ENCODE peak calls at places on chromosomes 4 and X, in eight cellular contexts. One of them, this sample, is unnamed.

GRCh38 chr4:24067781-24068193 is 177.9 kb upstream of the PPARGC1A start:
- DNase-seq in suprapubic skin: no peak
- DNase-seq in ecto neural progenitor cell: no peak
- DNase-seq in ACHN: peak; percentile 29
- DNase-seq in glutamatergic neuron: peak; percentile 66
- DNase-seq in RKO: peak; percentile 39
- DNase-seq in endothelial cell: no peak
- DNase-seq in KG1: no peak
- DNase-seq in this sample: no peak

GRCh38 chr4:20249333-20249732 is 2.4 kb upstream of the SLIT2 start:
- DNase-seq in RKO: peak; percentile 16
- DNase-seq in endothelial cell: no peak
- DNase-seq in suprapubic skin: no peak
- DNase-seq in KG1: no peak
- DNase-seq in ecto neural progenitor cell: no peak
- DNase-seq in ACHN: peak; percentile 57
- DNase-seq in glutamatergic neuron: no peak
- DNase-seq in this sample: no peak

GRCh38 chr4:10006604-10007435 is 14.5 kb downstream of the SLC2A9 start:
- DNase-seq in suprapubic skin: no peak
- DNase-seq in endothelial cell: no peak
- DNase-seq in RKO: no peak
- DNase-seq in ACHN: peak; percentile 61
- DNase-seq in ecto neural progenitor cell: no peak
- DNase-seq in glutamatergic neuron: no peak
- DNase-seq in KG1: no peak
- DNase-seq in this sample: peak; percentile 76

GRCh38 chr4:169121920-169122319 is 111.9 kb upstream of the CBR4 start:
- DNase-seq in ecto neural progenitor cell: no peak
- DNase-seq in suprapubic skin: no peak
- DNase-seq in KG1: no peak
- DNase-seq in endothelial cell: no peak
- DNase-seq in glutamatergic neuron: peak; percentile 31
- DNase-seq in ACHN: no peak
- DNase-seq in RKO: no peak
- DNase-seq in this sample: no peak

GRCh38 chrX:28549839-28550238 is 37.4 kb upstream of the IL1RAPL1 start:
- DNase-seq in RKO: no peak
- DNase-seq in ACHN: no peak
- DNase-seq in KG1: no peak
- DNase-seq in suprapubic skin: no peak
- DNase-seq in endothelial cell: no peak
- DNase-seq in ecto neural progenitor cell: peak; percentile 43
- DNase-seq in glutamatergic neuron: peak; percentile 13
- DNase-seq in this sample: no peak

GRCh38 chr4:137707626-137708025 is 175.3 kb upstream of the PCDH18 start:
- DNase-seq in endothelial cell: no peak
- DNase-seq in RKO: no peak
- DNase-seq in glutamatergic neuron: no peak
- DNase-seq in ACHN: no peak
- DNase-seq in KG1: no peak
- DNase-seq in suprapubic skin: no peak
- DNase-seq in ecto neural progenitor cell: no peak
- DNase-seq in this sample: no peak

GRCh38 chr4:99234331-99235010 is 15.4 kb upstream of the ADH6 start:
- DNase-seq in endothelial cell: no peak
- DNase-seq in suprapubic skin: no peak
- DNase-seq in KG1: no peak
- DNase-seq in ACHN: no peak
- DNase-seq in glutamatergic neuron: no peak
- DNase-seq in RKO: no peak
- DNase-seq in ecto neural progenitor cell: no peak
- DNase-seq in this sample: no peak

GRCh38 chrX:110561036-110561435 is 202.4 kb downstream of the RTL9 start:
- DNase-seq in endothelial cell: no peak
- DNase-seq in RKO: no peak
- DNase-seq in ecto neural progenitor cell: no peak
- DNase-seq in suprapubic skin: no peak
- DNase-seq in KG1: no peak
- DNase-seq in ACHN: no peak
- DNase-seq in glutamatergic neuron: no peak
- DNase-seq in this sample: no peak

GRCh38 chr4:83625807-83626206 is 89.9 kb downstream of the GPAT3 start:
- DNase-seq in glutamatergic neuron: no peak
- DNase-seq in ACHN: no peak
- DNase-seq in suprapubic skin: no peak
- DNase-seq in KG1: no peak
- DNase-seq in endothelial cell: no peak
- DNase-seq in RKO: no peak
- DNase-seq in ecto neural progenitor cell: no peak
- DNase-seq in this sample: no peak

GRCh38 chr4:25110653-25111329 is 49.5 kb downstream of the SEPSECS start:
- DNase-seq in suprapubic skin: no peak
- DNase-seq in KG1: no peak
- DNase-seq in glutamatergic neuron: no peak
- DNase-seq in endothelial cell: no peak
- DNase-seq in ACHN: no peak
- DNase-seq in ecto neural progenitor cell: no peak
- DNase-seq in RKO: no peak
- DNase-seq in this sample: no peak

GRCh38 chrX:119757979-119758681 is at the start of gene SOWAHD:
- DNase-seq in suprapubic skin: peak; percentile 79
- DNase-seq in glutamatergic neuron: peak; percentile 36
- DNase-seq in RKO: no peak
- DNase-seq in ecto neural progenitor cell: peak; percentile 54
- DNase-seq in ACHN: peak; percentile 25
- DNase-seq in endothelial cell: peak; percentile 23
- DNase-seq in KG1: no peak
- DNase-seq in this sample: peak; percentile 74

GRCh38 chr4:116357758-116358157 is 727.6 kb downstream of the TRAM1L1 start:
- DNase-seq in endothelial cell: no peak
- DNase-seq in ecto neural progenitor cell: no peak
- DNase-seq in suprapubic skin: no peak
- DNase-seq in glutamatergic neuron: no peak
- DNase-seq in RKO: peak; percentile 60
- DNase-seq in KG1: no peak
- DNase-seq in ACHN: peak; percentile 2
- DNase-seq in this sample: no peak

GRCh38 chr4:114636192-114636935 is 37.8 kb downstream of the UGT8 start:
- DNase-seq in ACHN: no peak
- DNase-seq in ecto neural progenitor cell: no peak
- DNase-seq in suprapubic skin: no peak
- DNase-seq in RKO: no peak
- DNase-seq in glutamatergic neuron: no peak
- DNase-seq in endothelial cell: no peak
- DNase-seq in KG1: no peak
- DNase-seq in this sample: no peak

This sample was measured in left colon.